ENCODE peak calls at places on chromosome 4, in five cellular contexts. One of them, this sample, is unnamed.

GRCh38 chr4:39204543-39204942 is 22.2 kb downstream of the WDR19 start:
- DNase-seq in fibroblast of pulmonary artery: no peak
- DNase-seq in brain microvascular endothelial cell: no peak
- DNase-seq in osteocyte: no peak
- DNase-seq in lower leg skin: no peak
- DNase-seq in this sample: no peak

GRCh38 chr4:101970555-101970954 is 180.0 kb downstream of the BANK1 start:
- DNase-seq in fibroblast of pulmonary artery: no peak
- DNase-seq in brain microvascular endothelial cell: no peak
- DNase-seq in osteocyte: no peak
- DNase-seq in lower leg skin: no peak
- DNase-seq in this sample: no peak

GRCh38 chr4:24322517-24322916 is 261.8 kb downstream of the DHX15 start:
- DNase-seq in fibroblast of pulmonary artery: no peak
- DNase-seq in brain microvascular endothelial cell: no peak
- DNase-seq in osteocyte: no peak
- DNase-seq in lower leg skin: no peak
- DNase-seq in this sample: no peak

GRCh38 chr4:79852305-79852730 is 220.7 kb downstream of the ANTXR2 start:
- DNase-seq in fibroblast of pulmonary artery: peak; percentile 81
- DNase-seq in brain microvascular endothelial cell: peak; percentile 14
- DNase-seq in osteocyte: no peak
- DNase-seq in lower leg skin: no peak
- DNase-seq in this sample: no peak

GRCh38 chr4:82124365-82124764 is 249.4 kb downstream of the HNRNPD start:
- DNase-seq in fibroblast of pulmonary artery: no peak
- DNase-seq in brain microvascular endothelial cell: no peak
- DNase-seq in osteocyte: no peak
- DNase-seq in lower leg skin: no peak
- DNase-seq in this sample: no peak

GRCh38 chr4:128468485-128468989 is 180.9 kb upstream of the PGRMC2 start:
- DNase-seq in fibroblast of pulmonary artery: peak; percentile 97
- DNase-seq in brain microvascular endothelial cell: peak; percentile 94
- DNase-seq in osteocyte: no peak
- DNase-seq in lower leg skin: peak; percentile 91
- DNase-seq in this sample: no peak

GRCh38 chr4:153822316-153822715 is 33.4 kb upstream of the SFRP2 start:
- DNase-seq in fibroblast of pulmonary artery: no peak
- DNase-seq in brain microvascular endothelial cell: no peak
- DNase-seq in osteocyte: no peak
- DNase-seq in lower leg skin: no peak
- DNase-seq in this sample: no peak

GRCh38 chr4:6263541-6264540 is 5.8 kb upstream of the WFS1 start:
- DNase-seq in fibroblast of pulmonary artery: peak; percentile 75
- DNase-seq in brain microvascular endothelial cell: peak; percentile 40
- DNase-seq in osteocyte: no peak
- DNase-seq in lower leg skin: no peak
- DNase-seq in this sample: no peak

GRCh38 chr4:17595471-17596005 is 18.5 kb downstream of the LAP3 start:
- DNase-seq in fibroblast of pulmonary artery: no peak
- DNase-seq in brain microvascular endothelial cell: no peak
- DNase-seq in osteocyte: no peak
- DNase-seq in lower leg skin: no peak
- DNase-seq in this sample: no peak

GRCh38 chr4:48315728-48316630 is 25.4 kb upstream of the SLAIN2 start:
- DNase-seq in fibroblast of pulmonary artery: peak; percentile 83
- DNase-seq in brain microvascular endothelial cell: peak; percentile 59
- DNase-seq in osteocyte: no peak
- DNase-seq in lower leg skin: no peak
- DNase-seq in this sample: no peak